ENCODE peak calls at places on chromosomes 7 and 10, in four cellular contexts. G is kidney epithelial cell, O is spleen, P is GM12865. A is an unnamed sample.

GRCh38 chr10:15158972-15159371 is 9.5 kb downstream of the NMT2 start:
- DNase-seq in P (no peak), G (no peak), O (no peak), A (no peak)

GRCh38 chr10:5691786-5692185 is 7.1 kb downstream of the TASOR2 start:
- DNase-seq in P (no peak), O (no peak), G (no peak), A (no peak)

GRCh38 chr7:93228302-93228701 is 2.0 kb upstream of the HEPACAM2 start:
- DNase-seq in P (peak; percentile 73), O (no peak), G (no peak), A (peak; percentile 31)

GRCh38 chr7:27400168-27400567 is 157.6 kb downstream of the EVX1 start:
- DNase-seq in G (no peak), P (no peak), O (no peak), A (no peak)

GRCh38 chr10:110209926-110210662 is 2.7 kb downstream of the MXI1 start:
- DNase-seq in G (no peak), P (peak; percentile 28), O (peak; percentile 91), A (peak; percentile 64)

GRCh38 chr7:44210107-44210506 is 9.3 kb downstream of the YKT6 start:
- DNase-seq in G (no peak), O (no peak), P (no peak), A (no peak)

GRCh38 chr7:89200758-89201157 is 405.2 kb upstream of the TEX47 start:
- DNase-seq in P (no peak), O (no peak), G (no peak), A (no peak)

GRCh38 chr10:84026821-84027257 is 112.5 kb upstream of the GHITM start:
- DNase-seq in G (no peak), P (peak; percentile 28), O (no peak), A (peak; percentile 37)

GRCh38 chr7:22093003-22093402 is 147.3 kb upstream of the CDCA7L start:
- DNase-seq in P (no peak), O (no peak), G (no peak), A (no peak)

GRCh38 chr7:100016209-100016901 is 959 bp downstream of the ZKSCAN1 start:
- DNase-seq in P (no peak), G (no peak), O (no peak), A (no peak)

GRCh38 chr10:11936389-11937152 is 106.0 kb downstream of the UPF2 start:
- DNase-seq in P (no peak), O (no peak), G (no peak), A (no peak)

GRCh38 chr7:50851891-50852290 is 69.2 kb upstream of the GRB10 start:
- DNase-seq in P (no peak), G (no peak), O (no peak), A (no peak)

GRCh38 chr10:14478639-14479038 is 147.9 kb upstream of the FRMD4A start:
- DNase-seq in G (no peak), O (no peak), P (peak; percentile 37), A (peak; percentile 33)

GRCh38 chr7:1235501-1236131 is 2.9 kb downstream of the UNCX start:
- DNase-seq in O (peak; percentile 68), P (no peak), G (no peak), A (no peak)

GRCh38 chr7:46784746-46785145 is 797.2 kb downstream of the TNS3 start:
- DNase-seq in P (no peak), O (no peak), G (peak; percentile 90), A (no peak)

GRCh38 chr7:115005241-115005640 is 83.3 kb downstream of the MDFIC start:
- DNase-seq in G (no peak), O (no peak), P (no peak), A (no peak)

GRCh38 chr10:121753726-121754476 is 155.7 kb upstream of the FGFR2 start:
- DNase-seq in O (no peak), G (peak; percentile 16), P (peak; percentile 76), A (peak; percentile 56)

GRCh38 chr7:2892571-2892970 is 48.5 kb upstream of the GNA12 start:
- DNase-seq in P (no peak), G (no peak), O (no peak), A (no peak)

GRCh38 chr10:125694874-125695273 is 11.9 kb upstream of the TEX36 start:
- DNase-seq in P (no peak), O (no peak), G (no peak), A (no peak)

GRCh38 chr7:136868496-136869005 is at the start of gene CHRM2:
- DNase-seq in O (no peak), P (no peak), G (no peak), A (no peak)

GRCh38 chr7:44048031-44048795 is 3.7 kb downstream of the DBNL start:
- DNase-seq in P (no peak), G (no peak), O (peak; percentile 61), A (no peak)

GRCh38 chr7:157693071-157693520 is 356.3 kb downstream of the DNAJB6 start:
- DNase-seq in O (peak; percentile 57), G (no peak), P (no peak), A (no peak)

GRCh38 chr7:79973455-79973854 is 161.2 kb upstream of the GNAI1 start:
- DNase-seq in G (no peak), P (no peak), O (no peak), A (no peak)

GRCh38 chr7:94664023-94664422 is 8.1 kb upstream of the SGCE start:
- DNase-seq in O (peak; percentile 71), G (no peak), P (no peak), A (no peak)

GRCh38 chr7:94669773-94670495 is 14.0 kb upstream of the SGCE start:
- DNase-seq in P (no peak), O (no peak), G (no peak), A (no peak)

GRCh38 chr7:94665426-94665825 is 9.5 kb upstream of the SGCE start:
- DNase-seq in G (no peak), O (no peak), P (no peak), A (no peak)

GRCh38 chr7:94662548-94662947 is 6.6 kb upstream of the SGCE start:
- DNase-seq in O (no peak), P (peak; percentile 33), G (no peak), A (no peak)

GRCh38 chr7:94666879-94667587 is 11.1 kb upstream of the SGCE start:
- DNase-seq in G (no peak), P (peak; percentile 21), O (no peak), A (no peak)
- TF ChIP-seq CTCF in G (no peak), P (no peak), O (no peak), A (no peak)

GRCh38 chr7:5822742-5823503 is 41.5 kb upstream of the RNF216 start:
- DNase-seq in G (peak; percentile 75), O (peak; percentile 100), P (peak; percentile 96), A (peak; percentile 95)
- TF ChIP-seq CTCF in G (no peak), O (peak; percentile 53), P (no peak), A (no peak)

GRCh38 chr7:67301667-67302066 is 305.0 kb downstream of the TYW1 start:
- DNase-seq in O (no peak), P (peak; percentile 46), G (no peak), A (no peak)

GRCh38 chr7:67302113-67303039 is 305.7 kb downstream of the TYW1 start:
- DNase-seq in O (peak; percentile 98), G (peak; percentile 95), P (peak; percentile 99), A (peak; percentile 96)
- TF ChIP-seq CTCF in O (peak; percentile 28), G (no peak), P (no peak), A (no peak)

DNA sequence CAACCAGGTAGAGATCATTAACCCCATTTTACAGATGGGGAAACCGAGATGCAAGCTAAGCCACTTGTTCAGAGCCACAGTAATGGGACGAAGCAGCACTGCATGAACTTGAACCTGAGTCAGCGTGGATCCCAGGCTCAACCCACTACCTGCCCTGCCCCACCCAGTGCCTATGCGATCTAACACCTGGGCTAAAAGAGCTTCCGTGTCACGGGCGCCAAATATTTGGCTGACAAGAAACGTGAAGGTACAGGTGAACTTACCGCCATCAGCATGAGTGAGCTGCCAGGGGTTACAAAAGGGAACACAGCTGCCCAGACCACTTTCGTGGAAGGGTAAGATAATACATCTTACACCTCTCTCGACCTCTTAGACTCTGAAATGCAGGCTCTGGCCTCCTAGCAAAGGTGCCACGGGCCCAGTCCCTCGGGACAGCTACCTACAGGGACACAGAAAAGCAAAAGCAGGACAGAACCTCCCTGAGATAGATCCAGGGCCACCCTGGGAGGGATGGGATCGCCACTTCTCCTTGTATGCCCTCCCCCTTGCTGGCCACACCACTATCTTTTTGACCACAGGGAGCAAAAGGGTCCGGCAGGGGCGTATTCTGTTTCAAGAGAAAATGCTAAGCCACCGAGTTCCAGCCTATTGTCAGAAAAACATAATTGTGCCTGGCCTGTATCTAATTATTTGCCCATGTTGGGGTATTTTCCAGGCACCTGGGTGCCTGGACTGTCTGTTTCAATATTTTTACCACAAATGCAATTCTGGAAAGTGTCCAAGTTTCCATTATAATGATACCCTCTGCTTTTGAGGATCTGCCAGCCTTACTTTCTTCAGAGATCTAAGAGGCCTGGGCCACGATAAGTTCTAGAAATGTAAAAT is 6.4 kb downstream of the CHST15 start:
- DNase-seq in G (no peak), O (no peak), P (no peak), A (no peak)
- TF ChIP-seq CTCF in G (no peak), O (no peak), P (no peak), A (no peak)

GRCh38 chr10:32190890-32191491 is 134.8 kb upstream of the KIF5B start:
- DNase-seq in G (no peak), O (no peak), P (peak; percentile 62), A (peak; percentile 54)

GRCh38 chr10:32187686-32188085 is 131.5 kb upstream of the KIF5B start:
- DNase-seq in O (no peak), G (no peak), P (no peak), A (no peak)

GRCh38 chr10:32189400-32190084 is 133.3 kb upstream of the KIF5B start:
- DNase-seq in O (no peak), P (no peak), G (no peak), A (no peak)
- TF ChIP-seq CTCF in O (no peak), P (no peak), G (peak; percentile 1), A (no peak)

DNA sequence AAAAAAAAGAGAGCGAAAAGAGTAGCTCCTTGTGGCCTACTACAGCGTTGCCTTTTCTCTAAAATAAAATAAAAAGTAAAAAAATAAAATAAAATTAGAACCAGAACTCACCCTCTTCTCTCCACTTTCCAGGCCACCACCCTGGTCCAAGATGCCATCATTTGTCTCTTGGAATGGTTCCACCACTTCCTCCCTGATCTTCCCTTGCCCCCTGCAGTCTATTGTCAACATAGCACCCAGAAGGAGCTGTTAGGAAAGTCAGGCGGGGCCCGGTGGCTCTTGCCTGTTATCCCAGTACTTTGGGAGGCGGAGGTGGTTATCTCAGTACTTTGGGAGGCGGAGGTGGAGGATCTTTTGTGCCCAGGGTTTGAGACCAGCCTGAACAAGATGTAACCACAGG is 7.6 kb upstream of the GRID2IP start:
- DNase-seq in G (no peak), O (no peak), P (peak; percentile 47), A (no peak)
- TF ChIP-seq CTCF in G (peak; percentile 56), O (peak; percentile 15), P (peak; percentile 47), A (peak; percentile 58)

DNA sequence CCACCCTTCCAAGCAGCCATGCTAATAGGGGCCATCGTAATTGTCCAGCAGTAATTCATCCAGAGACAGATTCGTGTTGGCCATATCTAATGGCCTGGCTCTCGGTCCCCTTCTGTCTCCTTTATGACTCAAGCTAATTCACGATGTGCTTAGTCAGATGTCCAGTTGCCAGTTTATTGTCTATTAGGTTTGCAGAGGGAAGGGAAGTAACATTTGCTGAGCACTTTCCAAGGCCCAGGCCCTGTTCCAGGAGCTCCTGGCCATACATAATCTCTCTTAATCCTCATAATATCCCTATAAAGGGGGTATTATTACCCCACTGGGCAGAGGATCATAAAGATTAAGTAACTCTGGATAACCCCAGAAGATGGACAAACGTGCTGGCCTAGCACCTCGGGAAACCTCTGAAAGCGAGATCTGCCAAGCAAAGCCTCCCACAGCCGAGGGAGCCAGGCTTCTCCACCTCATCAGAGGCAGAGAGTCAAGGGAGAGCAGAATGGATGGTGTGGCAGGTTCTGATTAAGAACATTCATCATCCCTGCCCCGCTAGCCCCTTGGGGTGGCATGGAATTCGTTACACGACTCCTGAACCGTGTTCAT is 153.7 kb downstream of the PLXNA4 start:
- DNase-seq in P (no peak), G (no peak), O (peak; percentile 37), A (no peak)
- TF ChIP-seq CTCF in P (no peak), G (no peak), O (no peak), A (no peak)

GRCh38 chr7:32785365-32785764 is 106.2 kb downstream of the KBTBD2 start:
- DNase-seq in G (no peak), O (no peak), P (no peak), A (no peak)
- TF ChIP-seq CTCF in G (no peak), O (no peak), P (no peak), A (no peak)